ENCODE peak calls at places on chromosomes 6 and 20, in ten cellular contexts. T is kidney tubule cell; Z is naive thymus-derived CD8-positive, alpha-beta T cell; O is SK-MEL-5; K is heart left ventricle; X is stimulated activated CD4-positive, alpha-beta T cell treated with anti-CD3 and anti-CD28 coated beads, Interleukin-12 subunit alpha, Interleukin-12 subunit beta, amount 100 ng/mL, for 24 hours; P is adrenal gland; F is omental fat pad; H is C1 segment of cervical spinal cord; E is activated CD4-positive, CD25-positive, alpha-beta regulatory T cell treated with anti-CD3 and anti-CD28 coated beads, Interleukin-2, amount 50 U/mL, for 72 hours. V is an unnamed sample.

GRCh38 chr6:124683507-124683906 is 278.7 kb upstream of the RNF217 start:
- DNase-seq in T (no peak), Z (no peak), O (peak; percentile 23), K (no peak), X (no peak), P (no peak), F (no peak), H (no peak), E (no peak), V (no peak)

GRCh38 chr20:18688676-18689075 is 100.8 kb downstream of the DTD1 start:
- DNase-seq in T (peak; percentile 26), Z (no peak), O (no peak), K (no peak), X (no peak), P (no peak), F (no peak), H (no peak), E (no peak), V (no peak)

GRCh38 chr6:47187108-47187507 is 122.6 kb downstream of the TNFRSF21 start:
- DNase-seq in T (peak; percentile 68), Z (no peak), O (no peak), K (no peak), X (no peak), P (no peak), F (no peak), H (no peak), E (no peak), V (peak; percentile 55)

GRCh38 chr20:49885558-49886332 is 29.6 kb downstream of the SPATA2 start:
- DNase-seq in T (peak; percentile 25), Z (no peak), O (no peak), K (no peak), X (no peak), P (no peak), F (no peak), H (no peak), E (no peak), V (no peak)

GRCh38 chr20:11564491-11564890 is 353.2 kb upstream of the BTBD3 start:
- DNase-seq in T (no peak), Z (no peak), O (no peak), K (no peak), X (no peak), P (no peak), F (no peak), H (no peak), E (no peak), V (no peak)

GRCh38 chr20:59676126-59676876 is 72.0 kb downstream of the PHACTR3 start:
- DNase-seq in T (no peak), Z (no peak), O (no peak), K (peak; percentile 54), X (no peak), P (no peak), F (no peak), H (peak; percentile 82), E (no peak), V (no peak)

GRCh38 chr6:122833229-122833556 is 44.1 kb downstream of the SMPDL3A start:
- DNase-seq in T (no peak), Z (no peak), O (peak; percentile 95), K (no peak), X (no peak), P (no peak), F (no peak), H (peak; percentile 24), E (no peak), V (no peak)

GRCh38 chr6:163702736-163703135 is 288.2 kb downstream of the QKI start:
- DNase-seq in T (no peak), Z (no peak), O (no peak), K (no peak), X (no peak), P (no peak), F (no peak), H (no peak), E (no peak), V (no peak)

V was measured in renal cortical epithelial cell.